ENCODE peak calls at places on chromosome 2, in eight cellular contexts. W, F, P, L, S, E, R and I are unnamed samples.

GRCh38 chr2:17901246-17901645 is 22.8 kb downstream of the KCNS3 start:
- DNase-seq in W (no peak), F (peak; percentile 40), P (no peak), L (peak; percentile 32), S (no peak), E (no peak), R (no peak), I (no peak)

GRCh38 chr2:134454931-134455330 is 201.1 kb downstream of the MGAT5 start:
- DNase-seq in W (no peak), F (no peak), P (no peak), L (no peak), S (no peak), E (peak; percentile 34), R (no peak), I (no peak)

GRCh38 chr2:24471662-24472061 is 19.4 kb upstream of the NCOA1 start:
- DNase-seq in W (no peak), F (no peak), P (no peak), L (no peak), S (no peak), E (no peak), R (no peak), I (no peak)

GRCh38 chr2:136081582-136082210 is 36.3 kb downstream of the CXCR4 start:
- DNase-seq in W (no peak), F (no peak), P (no peak), L (no peak), S (no peak), E (no peak), R (no peak), I (no peak)

GRCh38 chr2:207765960-207766582 is 3.6 kb downstream of the FZD5 start:
- DNase-seq in W (no peak), F (no peak), P (no peak), L (no peak), S (no peak), E (no peak), R (no peak), I (no peak)

GRCh38 chr2:166328147-166328546 is 47.6 kb downstream of the SCN9A start:
- DNase-seq in W (no peak), F (no peak), P (no peak), L (no peak), S (no peak), E (no peak), R (no peak), I (no peak)

GRCh38 chr2:195488567-195488966 is 168.5 kb upstream of the SLC39A10 start:
- DNase-seq in W (no peak), F (no peak), P (no peak), L (no peak), S (no peak), E (no peak), R (no peak), I (no peak)

GRCh38 chr2:46296840-46297545 is at the start of gene EPAS1:
- DNase-seq in W (peak; percentile 95), F (peak; percentile 98), P (peak; percentile 75), L (peak; percentile 98), S (peak; percentile 91), E (peak; percentile 97), R (peak; percentile 93), I (peak; percentile 91)

GRCh38 chr2:241330616-241330981 is 14.9 kb downstream of the SEPTIN2 start:
- DNase-seq in W (no peak), F (no peak), P (no peak), L (no peak), S (no peak), E (no peak), R (no peak), I (no peak)

GRCh38 chr2:160917850-160918249 is 242.4 kb upstream of the TANK start:
- DNase-seq in W (no peak), F (no peak), P (peak; percentile 50), L (no peak), S (no peak), E (no peak), R (no peak), I (no peak)

GRCh38 chr2:218691234-218691633 is 19.3 kb downstream of the STK36 start:
- DNase-seq in W (no peak), F (no peak), P (peak; percentile 73), L (no peak), S (no peak), E (no peak), R (no peak), I (no peak)

GRCh38 chr2:65491381-65491903 is 59.0 kb upstream of the SPRED2 start:
- DNase-seq in W (no peak), F (no peak), P (peak; percentile 36), L (no peak), S (no peak), E (no peak), R (no peak), I (no peak)

GRCh38 chr2:225100856-225101294 is 58.6 kb upstream of the DOCK10 start:
- DNase-seq in W (no peak), F (no peak), P (peak; percentile 98), L (no peak), S (no peak), E (no peak), R (no peak), I (no peak)

GRCh38 chr2:10504994-10505820 is 57.1 kb upstream of the ODC1 start:
- DNase-seq in W (no peak), F (no peak), P (no peak), L (no peak), S (no peak), E (peak; percentile 41), R (no peak), I (no peak)

GRCh38 chr2:74333175-74333574 is 10.0 kb downstream of the SLC4A5 start:
- DNase-seq in W (no peak), F (no peak), P (peak; percentile 17), L (no peak), S (no peak), E (peak; percentile 49), R (no peak), I (peak; percentile 34)
- TF ChIP-seq CTCF in W (no peak), F (peak; percentile 36), P (peak; percentile 52), L (peak; percentile 50), S (no peak), E (no peak), R (no peak), I (peak; percentile 35)

GRCh38 chr2:16349811-16350210 is 315.8 kb downstream of the CYRIA start:
- DNase-seq in W (no peak), F (no peak), P (no peak), L (no peak), S (no peak), E (no peak), R (no peak), I (no peak)
- H3K9me3 ChIP-seq in W (no peaks in the 10 kb centered on the region), F (no peaks in the 10 kb centered on the region), P (no peaks in the 10 kb centered on the region), L (peaks cover 15% of the 10 kb centered on the region), S (no peaks in the 10 kb centered on the region), E (no peaks in the 10 kb centered on the region), R (no peaks in the 10 kb centered on the region), I (peaks cover 23% of the 10 kb centered on the region)

DNA sequence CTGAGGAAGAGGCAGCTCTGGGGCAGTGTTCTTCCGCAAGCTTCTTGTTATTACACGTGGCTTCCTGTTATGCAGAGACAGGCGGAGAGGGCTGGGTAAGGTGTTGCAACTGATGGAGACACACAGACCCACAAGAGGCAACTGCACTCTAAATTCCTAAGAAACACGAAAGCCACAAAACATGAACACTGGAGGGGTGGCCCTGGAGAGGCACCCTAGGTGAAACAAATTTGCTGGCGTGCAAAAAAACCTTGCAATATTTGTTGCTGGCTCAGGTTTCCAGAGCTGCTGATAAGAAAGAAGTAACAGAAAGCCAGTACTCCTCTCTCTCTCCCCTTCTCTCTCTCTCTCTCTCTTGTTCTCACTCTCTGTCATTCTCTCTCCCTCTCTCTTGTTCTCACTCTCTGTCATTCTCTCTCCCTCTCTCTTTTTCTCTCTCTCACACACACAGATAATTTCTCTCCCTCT is 31.8 kb downstream of the ARHGAP25 start:
- DNase-seq in W (no peak), F (peak; percentile 33), P (peak; percentile 71), L (peak; percentile 27), S (no peak), E (peak; percentile 89), R (peak; percentile 72), I (no peak)
- H3K4me1 ChIP-seq in W (peaks cover 18% of the 10 kb centered on the region), F (peaks cover 7% of the 10 kb centered on the region), P (peaks cover 11% of the 10 kb centered on the region), L (peaks cover 46% of the 10 kb centered on the region), S (peaks cover 16% of the 10 kb centered on the region), E (peaks cover 66% of the 10 kb centered on the region), R (peaks cover 58% of the 10 kb centered on the region), I (no peaks in the 10 kb centered on the region)

DNA sequence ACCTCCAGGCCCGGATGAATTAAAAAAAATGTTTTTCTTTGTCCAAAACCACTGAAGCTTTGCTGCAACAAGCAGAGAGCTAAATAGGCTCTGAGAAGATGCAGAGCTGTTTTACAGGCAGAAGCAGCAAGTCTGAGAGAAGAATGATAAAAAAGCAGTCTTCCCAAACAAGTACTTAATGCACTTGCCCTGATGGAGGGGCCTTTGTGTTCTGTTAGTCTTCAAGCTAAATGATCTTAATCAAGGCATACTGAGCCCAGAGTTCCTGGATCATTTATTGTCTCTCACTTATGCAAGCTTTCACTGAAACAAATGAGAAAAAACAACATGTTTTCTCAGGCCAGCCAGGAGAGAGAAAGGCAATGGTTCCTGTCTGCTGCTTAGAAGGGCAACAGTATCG is 152.5 kb downstream of the CLIP4 start:
- DNase-seq in W (no peak), F (no peak), P (no peak), L (no peak), S (no peak), E (no peak), R (no peak), I (no peak)
- TF ChIP-seq CTCF in W (no peak), F (no peak), P (no peak), L (no peak), S (no peak), E (no peak), R (no peak), I (no peak)

DNA sequence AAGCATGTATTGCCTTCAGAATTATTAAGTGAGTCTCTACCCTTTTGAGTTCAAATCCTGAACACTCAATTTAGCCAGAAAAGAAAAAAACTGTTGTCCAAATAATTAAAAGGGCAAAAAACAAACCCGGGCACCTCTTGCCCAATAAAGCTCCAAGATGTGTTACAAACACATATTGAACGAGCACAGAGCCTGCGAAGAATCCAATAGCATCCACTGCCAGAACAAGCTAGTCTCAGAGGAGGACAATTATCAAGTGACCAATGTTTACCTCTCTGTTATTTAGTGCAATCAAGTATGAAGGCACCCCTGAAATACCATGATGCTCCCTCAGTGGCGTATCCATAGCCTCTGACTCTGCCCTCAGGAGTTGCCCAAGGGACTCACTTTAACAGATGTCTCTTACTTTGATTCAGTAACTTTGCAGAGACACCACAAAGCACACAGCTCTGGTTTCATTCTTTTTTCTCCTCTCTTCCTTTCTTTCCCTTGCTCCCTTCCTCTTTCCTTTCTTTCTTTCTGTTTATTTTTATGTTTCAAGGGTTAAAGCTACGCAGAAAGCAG is 93.5 kb upstream of the SPATS2L start:
- DNase-seq in W (no peak), F (no peak), P (no peak), L (no peak), S (no peak), E (no peak), R (no peak), I (no peak)
- H3K9me3 ChIP-seq in W (no peaks in the 10 kb centered on the region), F (no peaks in the 10 kb centered on the region), P (no peaks in the 10 kb centered on the region), L (no peaks in the 10 kb centered on the region), S (no peaks in the 10 kb centered on the region), E (no peaks in the 10 kb centered on the region), R (no peaks in the 10 kb centered on the region), I (no peaks in the 10 kb centered on the region)

GRCh38 chr2:75820693-75821092 is 110.0 kb upstream of the GCFC2 start:
- DNase-seq in W (no peak), F (no peak), P (no peak), L (no peak), S (no peak), E (no peak), R (no peak), I (no peak)

DNA sequence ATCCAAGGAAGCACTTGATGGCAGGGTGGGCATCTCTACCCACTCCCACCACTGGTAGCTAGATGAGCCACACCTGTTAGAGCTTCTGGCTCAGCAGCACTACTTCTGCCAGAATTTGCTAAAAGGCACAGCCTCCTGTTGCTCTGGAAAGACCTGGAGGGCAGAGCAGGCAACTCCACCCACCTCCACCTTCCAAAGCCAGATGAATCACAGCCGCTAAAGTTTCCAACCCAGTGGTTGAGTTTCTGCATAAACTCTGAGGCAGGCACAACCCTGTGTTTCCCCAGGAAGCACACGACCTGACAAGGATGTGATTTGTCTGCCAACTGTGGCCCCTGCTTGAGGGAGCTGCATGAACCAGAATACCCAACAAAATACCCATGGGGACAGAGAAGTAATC is 111.6 kb upstream of the GCFC2 start:
- DNase-seq in W (no peak), F (no peak), P (no peak), L (no peak), S (no peak), E (no peak), R (no peak), I (no peak)
- H3K4me1 ChIP-seq in W (no peaks in the 10 kb centered on the region), F (no peaks in the 10 kb centered on the region), P (no peaks in the 10 kb centered on the region), L (no peaks in the 10 kb centered on the region), S (no peaks in the 10 kb centered on the region), E (no peaks in the 10 kb centered on the region), R (no peaks in the 10 kb centered on the region), I (no peaks in the 10 kb centered on the region)